ENCODE peak calls at places on chromosomes 16 and 17, in six cellular contexts. O, H, S, B, W and I are unnamed samples. For H3K4me1, the result is how much of the 10 kb centered on the place peaks cover.

GRCh38 chr17:35002876-35003551 is 22.7 kb downstream of the LIG3 start:
- DNase-seq in B (no peak), O (peak), S (no peak), W (no peak), H (peak), I (no peak)

GRCh38 chr17:62163847-62164246 is 98.8 kb upstream of the MED13 start:
- DNase-seq in W (peak), O (no peak), B (no peak), S (no peak), H (no peak), I (no peak)

GRCh38 chr16:49354101-49354500 is 19.5 kb upstream of the C16orf78 start:
- DNase-seq in B (no peak), W (no peak), H (no peak), S (no peak), O (no peak), I (no peak)

GRCh38 chr17:47225911-47226688 is 17.0 kb downstream of the MYL4 start:
- DNase-seq in W (no peak), O (no peak), B (no peak), S (no peak), H (no peak), I (no peak)

GRCh38 chr17:75457047-75457654 is 716 bp downstream of the TMEM94 start:
- DNase-seq in O (peak), W (no peak), S (no peak), H (peak), B (peak), I (no peak)

GRCh38 chr17:29840884-29841283 is 89.1 kb downstream of the SSH2 start:
- DNase-seq in W (no peak), B (no peak), O (peak), H (no peak), S (no peak), I (no peak)

GRCh38 chr17:69508814-69509213 is 94.3 kb downstream of the MAP2K6 start:
- DNase-seq in O (no peak), B (no peak), W (no peak), H (no peak), S (no peak), I (no peak)

GRCh38 chr17:34252890-34253525 is 2.1 kb upstream of the CCL2 start:
- DNase-seq in H (no peak), S (no peak), B (no peak), W (no peak), O (no peak), I (no peak)

GRCh38 chr16:11263737-11264136 is 5.4 kb downstream of the TNP2 start:
- DNase-seq in B (no peak), S (no peak), O (no peak), H (no peak), W (no peak), I (no peak)

GRCh38 chr16:57704905-57705852 is 10.6 kb downstream of the DRC7 start:
- DNase-seq in O (no peak), S (no peak), B (no peak), H (no peak), W (no peak), I (no peak)

GRCh38 chr17:3880983-3881382 is 11.9 kb downstream of the CAMKK1 start:
- DNase-seq in W (no peak), B (no peak), H (no peak), O (no peak), S (no peak), I (no peak)

GRCh38 chr16:47644166-47644565 is 183.0 kb downstream of the PHKB start:
- DNase-seq in B (no peak), H (peak), S (no peak), W (peak), O (peak), I (no peak)

GRCh38 chr17:77834170-77835115 is 124.1 kb upstream of the TNRC6C start:
- DNase-seq in B (peak), W (peak), H (peak), S (no peak), O (peak), I (peak)

GRCh38 chr16:57240872-57241271 is 4.2 kb upstream of the ARL2BP start:
- DNase-seq in B (no peak), H (no peak), O (no peak), S (no peak), W (no peak), I (no peak)

GRCh38 chr16:6375471-6376075 is 957.1 kb upstream of the RBFOX1 start:
- DNase-seq in W (no peak), B (no peak), H (no peak), O (no peak), S (no peak), I (no peak)

GRCh38 chr17:71764507-71764906 is 356.3 kb upstream of the SOX9 start:
- DNase-seq in W (peak), O (no peak), S (no peak), B (no peak), H (peak), I (no peak)

GRCh38 chr17:17231621-17232302 is 5.2 kb downstream of the FLCN start:
- DNase-seq in H (no peak), S (no peak), B (peak), O (no peak), W (no peak), I (no peak)

GRCh38 chr16:49767414-49767813 is 88.5 kb downstream of the ZNF423 start:
- DNase-seq in B (no peak), W (no peak), H (no peak), S (no peak), O (no peak), I (no peak)

GRCh38 chr17:80795737-80796136 is 195.9 kb upstream of the CHMP6 start:
- DNase-seq in H (peak), S (no peak), O (no peak), W (no peak), B (peak), I (peak)

GRCh38 chr16:82201906-82202305 is 31.9 kb upstream of the MPHOSPH6 start:
- DNase-seq in S (no peak), B (no peak), W (no peak), O (no peak), H (no peak), I (no peak)

GRCh38 chr16:29146266-29146665 is 161.4 kb downstream of the LAT start:
- DNase-seq in H (no peak), B (peak), O (no peak), S (no peak), W (no peak), I (no peak)

GRCh38 chr16:50302472-50303005 is 36.2 kb downstream of the ADCY7 start:
- DNase-seq in S (no peak), B (peak), H (no peak), W (no peak), O (no peak), I (no peak)

GRCh38 chr17:34579017-34579946 is at the start of gene TMEM132E:
- DNase-seq in O (peak), H (peak), W (peak), S (no peak), B (peak), I (peak)

GRCh38 chr17:56890906-56891674 is 22.8 kb downstream of the TRIM25 start:
- DNase-seq in B (no peak), H (no peak), S (no peak), O (no peak), W (no peak), I (no peak)

GRCh38 chr16:79767597-79768280 is 167.2 kb upstream of the MAF start:
- DNase-seq in S (no peak), B (no peak), H (no peak), O (peak), W (peak), I (no peak)

GRCh38 chr17:57739402-57740224 is 5.5 kb downstream of the CCDC182 start:
- DNase-seq in H (no peak), W (no peak), O (peak), S (no peak), B (no peak), I (no peak)

GRCh38 chr17:66459811-66460270 is 157.4 kb downstream of the PRKCA start:
- DNase-seq in W (peak), H (peak), B (no peak), S (no peak), O (peak), I (peak)

GRCh38 chr16:86221085-86221484 is 289.2 kb upstream of the FOXF1 start:
- DNase-seq in B (peak), O (no peak), W (no peak), H (no peak), S (no peak), I (no peak)

GRCh38 chr17:48160177-48160967 is 52.8 kb downstream of the SNX11 start:
- DNase-seq in W (peak), S (no peak), H (no peak), B (no peak), O (no peak), I (no peak)

GRCh38 chr16:1551166-1551565 is 17.7 kb downstream of the TMEM204 start:
- DNase-seq in S (no peak), O (no peak), B (no peak), W (no peak), H (no peak), I (no peak)
- H3K4me1 ChIP-seq in S (under half), O (under half), B (under half), W (under half), H (half or more), I (under half)

GRCh38 chr17:7309628-7310027 is 2.2 kb downstream of the EIF5A start:
- DNase-seq in W (no peak), B (no peak), H (no peak), O (no peak), S (no peak), I (no peak)
- H3K4me1 ChIP-seq in W (half or more), B (under half), H (under half), O (under half), S (half or more), I (under half)

GRCh38 chr16:2284001-2284770 is 16.3 kb upstream of the RNPS1 start:
- DNase-seq in B (no peak), O (no peak), S (no peak), H (no peak), W (no peak), I (no peak)

GRCh38 chr16:2282866-2283555 is 15.1 kb upstream of the RNPS1 start:
- DNase-seq in O (no peak), S (no peak), B (no peak), W (no peak), H (no peak), I (no peak)

GRCh38 chr16:2280981-2281542 is 13.1 kb upstream of the RNPS1 start:
- DNase-seq in W (no peak), B (no peak), O (no peak), S (no peak), H (no peak), I (no peak)

GRCh38 chr16:2280461-2280860 is 12.5 kb upstream of the RNPS1 start:
- DNase-seq in O (no peak), B (no peak), W (no peak), H (no peak), S (no peak), I (no peak)

GRCh38 chr16:2282262-2282661 is 14.3 kb upstream of the RNPS1 start:
- DNase-seq in O (no peak), W (no peak), B (no peak), S (no peak), H (no peak), I (no peak)
- H3K4me1 ChIP-seq in O (under half), W (under half), B (under half), S (under half), H (under half), I (under half)

GRCh38 chr17:67477687-67478086 is 100.6 kb downstream of the PITPNC1 start:
- DNase-seq in S (no peak), O (peak), W (no peak), B (no peak), H (no peak), I (peak)
- H3K4me1 ChIP-seq in S (under half), O (under half), W (under half), B (under half), H (under half), I (under half)